ENCODE peak calls at places on chromosome 12, in ten cellular contexts. Z is naive thymus-derived CD8-positive, alpha-beta T cell; R is activated T-cell treated with anti-CD3 and anti-CD28 coated beads, Interleukin-2, amount 50 U/mL, for 4 hours; P is smooth muscle cell of the brain vasculature; I is lung microvascular endothelial cell; U is neuronal stem cell; A is activated effector memory CD4-positive, alpha-beta T cell treated with Interleukin-2 at 50 U/mL for 16 hours; L is myocyte; T is astrocyte of the spinal cord; W is SIG-M5. C is an unnamed sample.

GRCh38 chr12:26698186-26698585 is 134.8 kb downstream of the ITPR2 start:
- DNase-seq in I (no peak), T (no peak), P (no peak), Z (no peak), A (no peak), L (no peak), R (no peak), U (no peak), W (no peak), C (no peak)

GRCh38 chr12:4278582-4278939 is 5.0 kb downstream of the CCND2 start:
- DNase-seq in U (no peak), T (no peak), W (no peak), Z (no peak), A (no peak), I (no peak), L (peak; percentile 44), R (no peak), P (no peak), C (no peak)

GRCh38 chr12:20588057-20588456 is 107.1 kb upstream of the SLCO1C1 start:
- DNase-seq in I (no peak), Z (no peak), R (no peak), P (no peak), W (no peak), T (no peak), U (no peak), L (peak; percentile 10), A (no peak), C (no peak)

GRCh38 chr12:107317751-107318553 is 224.6 kb upstream of the CRY1 start:
- DNase-seq in Z (peak; percentile 77), T (peak; percentile 94), U (peak; percentile 90), I (peak; percentile 93), A (peak; percentile 79), P (peak; percentile 65), R (peak; percentile 77), W (no peak), L (peak; percentile 76), C (peak; percentile 67)

GRCh38 chr12:32307352-32307751 is 92.0 kb upstream of the FGD4 start:
- DNase-seq in I (no peak), U (no peak), Z (no peak), A (no peak), W (no peak), T (no peak), P (no peak), R (no peak), L (no peak), C (no peak)

GRCh38 chr12:124315316-124315924 is 20.5 kb downstream of the RFLNA start:
- DNase-seq in P (no peak), W (no peak), U (no peak), A (no peak), R (no peak), L (no peak), T (no peak), I (no peak), Z (no peak), C (no peak)

GRCh38 chr12:3995276-3995675 is 122.1 kb upstream of the PARP11 start:
- DNase-seq in I (no peak), A (no peak), Z (no peak), R (no peak), W (no peak), T (no peak), U (no peak), L (no peak), P (no peak), C (no peak)

GRCh38 chr12:113822986-113823385 is 143.1 kb downstream of the RBM19 start:
- DNase-seq in Z (no peak), U (no peak), A (no peak), I (no peak), T (no peak), L (peak; percentile 48), W (no peak), R (no peak), P (no peak), C (no peak)

GRCh38 chr12:114636723-114637480 is 47.1 kb downstream of the TBX3 start:
- DNase-seq in P (no peak), U (no peak), Z (no peak), R (no peak), L (no peak), W (no peak), A (no peak), I (peak; percentile 37), T (peak; percentile 19), C (no peak)

GRCh38 chr12:91127751-91128150 is 16.5 kb upstream of the LUM start:
- DNase-seq in L (peak; percentile 33), R (no peak), Z (no peak), I (no peak), A (no peak), W (no peak), U (no peak), P (no peak), T (peak; percentile 49), C (no peak)

GRCh38 chr12:2258035-2258434 is 205.2 kb downstream of the CACNA1C start:
- DNase-seq in I (no peak), W (no peak), A (no peak), P (no peak), L (no peak), U (no peak), Z (no peak), T (no peak), R (no peak), C (no peak)

GRCh38 chr12:100254876-100255275 is 12.0 kb downstream of the DEPDC4 start:
- DNase-seq in Z (no peak), I (no peak), P (no peak), R (no peak), A (no peak), W (no peak), T (no peak), L (no peak), U (no peak), C (no peak)

GRCh38 chr12:41013921-41014642 is 174.0 kb upstream of the PDZRN4 start:
- DNase-seq in U (no peak), R (no peak), A (no peak), P (no peak), I (no peak), L (no peak), W (no peak), Z (no peak), T (peak; percentile 60), C (no peak)

GRCh38 chr12:32548691-32549412 is 130.2 kb upstream of the DNM1L start:
- DNase-seq in A (no peak), T (peak; percentile 95), U (no peak), P (peak; percentile 91), Z (no peak), R (no peak), L (peak; percentile 89), I (peak; percentile 34), W (no peak), C (no peak)

C was measured in CD8-positive, alpha-beta memory T cell.